ENCODE peak calls at places on chromosomes 7 and 10, in seven cellular contexts. O is Peyer's patch; J is fibroblast of lung; R is CD4-positive, alpha-beta memory T cell; P is CD8-positive, alpha-beta memory T cell; X is stomach; L is ascending aorta. D is an unnamed sample.

GRCh38 chr10:129417164-129417563 is 49.9 kb upstream of the MGMT start:
- DNase-seq in O (no peak), J (peak; percentile 1), R (no peak), P (no peak), X (no peak), L (no peak), D (no peak)

GRCh38 chr10:17217661-17218306 is 10.3 kb upstream of the VIM start:
- DNase-seq in O (no peak), J (peak; percentile 93), R (no peak), P (no peak), X (no peak), L (no peak), D (no peak)

GRCh38 chr7:64887756-64888508 is 15.1 kb upstream of the ZNF273 start:
- DNase-seq in O (peak; percentile 30), J (no peak), R (peak; percentile 41), P (peak; percentile 39), X (peak; percentile 28), L (no peak), D (peak; percentile 66)

GRCh38 chr10:45160266-45160665 is 155.1 kb downstream of the OR13A1 start:
- DNase-seq in O (no peak), J (peak; percentile 28), R (no peak), P (no peak), X (no peak), L (no peak), D (no peak)

GRCh38 chr10:53079283-53079682 is 306.7 kb upstream of the MBL2 start:
- DNase-seq in O (no peak), J (no peak), R (no peak), P (no peak), X (no peak), L (no peak), D (no peak)

GRCh38 chr7:130560972-130561371 is 69.1 kb downstream of the MEST start:
- DNase-seq in O (no peak), J (peak; percentile 26), R (no peak), P (no peak), X (no peak), L (no peak), D (no peak)

GRCh38 chr7:47298636-47299035 is 283.3 kb downstream of the TNS3 start:
- DNase-seq in O (no peak), J (no peak), R (no peak), P (no peak), X (no peak), L (no peak), D (no peak)

GRCh38 chr10:30812018-30812851 is 182.7 kb upstream of the LYZL2 start:
- DNase-seq in O (no peak), J (peak; percentile 97), R (no peak), P (no peak), X (no peak), L (peak; percentile 79), D (no peak)

GRCh38 chr7:158458096-158458495 is 129.5 kb downstream of the PTPRN2 start:
- DNase-seq in O (no peak), J (no peak), R (no peak), P (no peak), X (no peak), L (no peak), D (no peak)

GRCh38 chr7:1734331-1734730 is 64.3 kb downstream of the ELFN1 start:
- DNase-seq in O (no peak), J (no peak), R (no peak), P (no peak), X (no peak), L (no peak), D (no peak)

GRCh38 chr10:69438531-69439349 is 12.5 kb upstream of the TSPAN15 start:
- DNase-seq in O (no peak), J (no peak), R (no peak), P (no peak), X (peak; percentile 48), L (no peak), D (no peak)

GRCh38 chr7:17396692-17397091 is 98.2 kb downstream of the AHR start:
- DNase-seq in O (no peak), J (no peak), R (no peak), P (no peak), X (no peak), L (no peak), D (no peak)

GRCh38 chr10:69316313-69317059 is 38.2 kb downstream of the HK1 start:
- DNase-seq in O (no peak), J (peak; percentile 58), R (no peak), P (no peak), X (no peak), L (no peak), D (no peak)

GRCh38 chr10:70970830-70971229 is 82.5 kb upstream of the PCBD1 start:
- DNase-seq in O (no peak), J (peak; percentile 81), R (no peak), P (no peak), X (no peak), L (no peak), D (no peak)

GRCh38 chr7:139887895-139888518 is 58.9 kb downstream of the TBXAS1 start:
- DNase-seq in O (no peak), J (no peak), R (no peak), P (no peak), X (no peak), L (no peak), D (no peak)

GRCh38 chr10:102595914-102596313 is 48.4 kb upstream of the TRIM8 start:
- DNase-seq in O (no peak), J (no peak), R (no peak), P (no peak), X (no peak), L (no peak), D (no peak)

GRCh38 chr7:111074071-111074771 is 16.7 kb upstream of the LRRN3 start:
- DNase-seq in O (no peak), J (peak; percentile 29), R (no peak), P (no peak), X (no peak), L (no peak), D (no peak)

GRCh38 chr7:33563010-33563409 is 342.3 kb upstream of the BMPER start:
- DNase-seq in O (no peak), J (no peak), R (no peak), P (no peak), X (no peak), L (no peak), D (no peak)

GRCh38 chr10:95374597-95375209 is 83.9 kb upstream of the PDLIM1 start:
- DNase-seq in O (peak; percentile 32), J (peak; percentile 64), R (peak; percentile 5), P (peak; percentile 6), X (peak; percentile 81), L (peak; percentile 86), D (peak; percentile 35)

GRCh38 chr10:133230387-133231195 is 574 bp downstream of the UTF1 start:
- DNase-seq in O (peak; percentile 30), J (no peak), R (no peak), P (no peak), X (no peak), L (no peak), D (no peak)

DNA sequence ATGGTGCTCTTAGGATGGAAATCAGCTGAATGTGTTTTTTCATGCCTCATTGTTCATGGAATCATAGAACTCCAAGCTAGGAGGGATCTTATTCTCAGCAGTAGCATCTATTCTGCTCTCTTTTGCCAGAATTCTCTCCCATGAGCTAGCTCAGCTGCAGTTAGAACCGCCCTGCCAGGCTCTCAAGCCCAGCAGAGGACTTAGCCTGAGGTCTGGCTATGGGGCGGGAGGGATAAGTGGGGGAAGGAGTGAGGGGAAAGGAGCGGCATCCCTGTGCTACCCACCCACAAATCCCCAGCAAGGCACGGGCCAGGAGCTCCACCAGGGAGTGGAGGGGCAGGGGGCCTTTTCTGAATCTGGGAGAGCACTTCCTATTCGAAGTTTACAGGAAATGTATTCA is 120.8 kb upstream of the PLXNA4 start:
- DNase-seq in O (no peak), J (no peak), R (no peak), P (no peak), X (no peak), L (no peak), D (no peak)
- H3K27ac ChIP-seq in O (no peak overlapping the region), J (no peak overlapping the region), R (no peak overlapping the region), P (no peak overlapping the region), X (no peak overlapping the region), L (no peak overlapping the region), D (no peak overlapping the region)

GRCh38 chr10:72329290-72330058 is 25.2 kb downstream of the DNAJB12 start:
- DNase-seq in O (no peak), J (no peak), R (no peak), P (no peak), X (peak; percentile 66), L (no peak), D (no peak)
- H3K4me3 ChIP-seq in O (no peak overlapping the region), J (no peak overlapping the region), R (no peak overlapping the region), P (no peak overlapping the region), X (no peak overlapping the region), L (no peak overlapping the region), D (peak overlapping the region; percentile 22)

GRCh38 chr10:79390057-79390456 is 42.8 kb downstream of the PPIF start:
- DNase-seq in O (no peak), J (no peak), R (no peak), P (no peak), X (no peak), L (no peak), D (no peak)
- H3K27ac ChIP-seq in O (no peak overlapping the region), J (no peak overlapping the region), R (no peak overlapping the region), P (peak overlapping the region; percentile 61), X (peak overlapping the region; percentile 69), L (no peak overlapping the region), D (no peak overlapping the region)

GRCh38 chr7:141511370-141512335 is 39.6 kb upstream of the AGK start:
- DNase-seq in O (no peak), J (no peak), R (no peak), P (no peak), X (peak; percentile 34), L (no peak), D (no peak)
- H3K4me3 ChIP-seq in O (peak overlapping the region; percentile 32), J (no peak overlapping the region), R (no peak overlapping the region), P (peak overlapping the region; percentile 17), X (peak overlapping the region; percentile 46), L (no peak overlapping the region), D (peak overlapping the region; percentile 30)

DNA sequence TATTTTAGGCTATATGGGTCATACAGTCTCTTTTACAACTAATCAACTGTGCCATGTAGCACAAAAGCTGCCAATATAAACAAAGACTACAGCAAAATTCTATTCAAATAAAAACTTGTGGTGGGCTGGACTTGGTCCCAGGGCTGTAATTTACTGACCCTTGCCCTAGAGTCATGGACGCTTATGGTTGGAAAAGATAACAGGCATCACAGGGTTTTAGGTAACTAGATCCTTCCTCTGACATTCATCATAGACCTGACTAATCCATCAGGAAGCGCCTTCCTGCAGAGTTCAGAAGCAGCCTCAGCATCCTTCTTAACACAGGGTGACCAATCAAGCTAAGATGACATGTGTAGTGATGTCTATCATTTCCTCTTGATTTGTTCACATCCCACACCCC is 40.2 kb upstream of the GPAM start:
- DNase-seq in O (no peak), J (no peak), R (no peak), P (no peak), X (no peak), L (no peak), D (no peak)
- H3K27ac ChIP-seq in O (no peak overlapping the region), J (no peak overlapping the region), R (no peak overlapping the region), P (no peak overlapping the region), X (no peak overlapping the region), L (no peak overlapping the region), D (no peak overlapping the region)